ENCODE peak calls at places on chromosomes 6 and 20, in seven cellular contexts. One of them, this sample, is unnamed.

GRCh38 chr6:7568021-7568420 is 22.0 kb upstream of the SNRNP48 start:
- DNase-seq in right lobe of liver: no peak
- DNase-seq in CD4-positive, CD25-positive, alpha-beta regulatory T cell: no peak
- DNase-seq in pancreas: no peak
- DNase-seq in SK-N-SH: no peak
- DNase-seq in dorsolateral prefrontal cortex: no peak
- DNase-seq in IMR-90: peak; percentile 58
- DNase-seq in this sample: no peak

GRCh38 chr6:43171284-43172126 is 436 bp downstream of the SRF start:
- DNase-seq in right lobe of liver: peak; percentile 68
- DNase-seq in CD4-positive, CD25-positive, alpha-beta regulatory T cell: no peak
- DNase-seq in pancreas: peak; percentile 48
- DNase-seq in SK-N-SH: peak; percentile 93
- DNase-seq in dorsolateral prefrontal cortex: no peak
- DNase-seq in IMR-90: no peak
- DNase-seq in this sample: no peak

GRCh38 chr6:157274471-157275226 is 48.7 kb downstream of the TMEM242 start:
- DNase-seq in right lobe of liver: peak; percentile 79
- DNase-seq in CD4-positive, CD25-positive, alpha-beta regulatory T cell: peak; percentile 81
- DNase-seq in pancreas: peak; percentile 77
- DNase-seq in SK-N-SH: peak; percentile 97
- DNase-seq in dorsolateral prefrontal cortex: peak; percentile 44
- DNase-seq in IMR-90: peak; percentile 57
- DNase-seq in this sample: peak; percentile 72

GRCh38 chr6:157860505-157860991 is 37.5 kb downstream of the SNX9 start:
- DNase-seq in right lobe of liver: no peak
- DNase-seq in CD4-positive, CD25-positive, alpha-beta regulatory T cell: peak; percentile 82
- DNase-seq in pancreas: no peak
- DNase-seq in SK-N-SH: no peak
- DNase-seq in dorsolateral prefrontal cortex: no peak
- DNase-seq in IMR-90: peak; percentile 55
- DNase-seq in this sample: no peak

GRCh38 chr20:10216146-10216741 is 2.4 kb upstream of the SNAP25 start:
- DNase-seq in right lobe of liver: no peak
- DNase-seq in CD4-positive, CD25-positive, alpha-beta regulatory T cell: no peak
- DNase-seq in pancreas: no peak
- DNase-seq in SK-N-SH: no peak
- DNase-seq in dorsolateral prefrontal cortex: no peak
- DNase-seq in IMR-90: peak; percentile 70
- DNase-seq in this sample: no peak

GRCh38 chr20:32189691-32190607 is 17.6 kb downstream of the PLAGL2 start:
- DNase-seq in right lobe of liver: peak; percentile 62
- DNase-seq in CD4-positive, CD25-positive, alpha-beta regulatory T cell: peak; percentile 48
- DNase-seq in pancreas: peak; percentile 38
- DNase-seq in SK-N-SH: peak; percentile 92
- DNase-seq in dorsolateral prefrontal cortex: peak; percentile 48
- DNase-seq in IMR-90: peak; percentile 11
- DNase-seq in this sample: peak; percentile 87

GRCh38 chr20:41140226-41141133 is 3.1 kb downstream of the PLCG1 start:
- DNase-seq in right lobe of liver: no peak
- DNase-seq in CD4-positive, CD25-positive, alpha-beta regulatory T cell: no peak
- DNase-seq in pancreas: no peak
- DNase-seq in SK-N-SH: no peak
- DNase-seq in dorsolateral prefrontal cortex: no peak
- DNase-seq in IMR-90: no peak
- DNase-seq in this sample: no peak

GRCh38 chr20:57179265-57179664 is 87.2 kb downstream of the BMP7 start:
- DNase-seq in right lobe of liver: no peak
- DNase-seq in CD4-positive, CD25-positive, alpha-beta regulatory T cell: no peak
- DNase-seq in pancreas: no peak
- DNase-seq in SK-N-SH: no peak
- DNase-seq in dorsolateral prefrontal cortex: no peak
- DNase-seq in IMR-90: no peak
- DNase-seq in this sample: no peak

GRCh38 chr6:135739288-135739687 is 112.2 kb upstream of the PDE7B start:
- DNase-seq in right lobe of liver: no peak
- DNase-seq in CD4-positive, CD25-positive, alpha-beta regulatory T cell: no peak
- DNase-seq in pancreas: no peak
- DNase-seq in SK-N-SH: no peak
- DNase-seq in dorsolateral prefrontal cortex: no peak
- DNase-seq in IMR-90: peak; percentile 95
- DNase-seq in this sample: no peak

GRCh38 chr6:159823953-159824352 is 23.9 kb downstream of the PNLDC1 start:
- DNase-seq in right lobe of liver: no peak
- DNase-seq in CD4-positive, CD25-positive, alpha-beta regulatory T cell: no peak
- DNase-seq in pancreas: no peak
- DNase-seq in SK-N-SH: no peak
- DNase-seq in dorsolateral prefrontal cortex: no peak
- DNase-seq in IMR-90: no peak
- DNase-seq in this sample: no peak

GRCh38 chr6:119445666-119446622 is 96.4 kb upstream of the MAN1A1 start:
- DNase-seq in right lobe of liver: no peak
- DNase-seq in CD4-positive, CD25-positive, alpha-beta regulatory T cell: peak; percentile 51
- DNase-seq in pancreas: no peak
- DNase-seq in SK-N-SH: no peak
- DNase-seq in dorsolateral prefrontal cortex: no peak
- DNase-seq in IMR-90: peak; percentile 68
- DNase-seq in this sample: no peak

GRCh38 chr6:157832250-157832967 is 9.4 kb downstream of the SNX9 start:
- DNase-seq in right lobe of liver: no peak
- DNase-seq in CD4-positive, CD25-positive, alpha-beta regulatory T cell: no peak
- DNase-seq in pancreas: no peak
- DNase-seq in SK-N-SH: no peak
- DNase-seq in dorsolateral prefrontal cortex: no peak
- DNase-seq in IMR-90: peak; percentile 56
- DNase-seq in this sample: no peak

GRCh38 chr20:11170565-11170964 is 496.8 kb upstream of the JAG1 start:
- DNase-seq in right lobe of liver: no peak
- DNase-seq in CD4-positive, CD25-positive, alpha-beta regulatory T cell: no peak
- DNase-seq in pancreas: no peak
- DNase-seq in SK-N-SH: no peak
- DNase-seq in dorsolateral prefrontal cortex: no peak
- DNase-seq in IMR-90: peak; percentile 37
- DNase-seq in this sample: no peak

GRCh38 chr20:35490736-35491181 is 35.4 kb downstream of the CEP250 start:
- DNase-seq in right lobe of liver: no peak
- DNase-seq in CD4-positive, CD25-positive, alpha-beta regulatory T cell: peak; percentile 88
- DNase-seq in pancreas: no peak
- DNase-seq in SK-N-SH: no peak
- DNase-seq in dorsolateral prefrontal cortex: no peak
- DNase-seq in IMR-90: no peak
- DNase-seq in this sample: no peak

GRCh38 chr6:142088858-142089216 is 43.9 kb upstream of the GJE1 start:
- DNase-seq in right lobe of liver: peak; percentile 60
- DNase-seq in CD4-positive, CD25-positive, alpha-beta regulatory T cell: no peak
- DNase-seq in pancreas: no peak
- DNase-seq in SK-N-SH: peak; percentile 2
- DNase-seq in dorsolateral prefrontal cortex: no peak
- DNase-seq in IMR-90: peak; percentile 58
- DNase-seq in this sample: peak; percentile 66

GRCh38 chr6:54060286-54060685 is 51.0 kb upstream of the MLIP start:
- DNase-seq in right lobe of liver: no peak
- DNase-seq in CD4-positive, CD25-positive, alpha-beta regulatory T cell: no peak
- DNase-seq in pancreas: no peak
- DNase-seq in SK-N-SH: no peak
- DNase-seq in dorsolateral prefrontal cortex: no peak
- DNase-seq in IMR-90: peak; percentile 53
- DNase-seq in this sample: no peak

GRCh38 chr6:108653864-108654402 is 93.2 kb downstream of the FOXO3 start:
- DNase-seq in right lobe of liver: peak; percentile 58
- DNase-seq in CD4-positive, CD25-positive, alpha-beta regulatory T cell: no peak
- DNase-seq in pancreas: no peak
- DNase-seq in SK-N-SH: no peak
- DNase-seq in dorsolateral prefrontal cortex: no peak
- DNase-seq in IMR-90: peak; percentile 37
- DNase-seq in this sample: no peak

GRCh38 chr20:20492521-20493334 is 124.8 kb downstream of the INSM1 start:
- DNase-seq in right lobe of liver: no peak
- DNase-seq in CD4-positive, CD25-positive, alpha-beta regulatory T cell: no peak
- DNase-seq in pancreas: peak; percentile 51
- DNase-seq in SK-N-SH: peak; percentile 30
- DNase-seq in dorsolateral prefrontal cortex: peak; percentile 91
- DNase-seq in IMR-90: no peak
- DNase-seq in this sample: no peak

GRCh38 chr6:134162932-134163331 is 110.5 kb upstream of the SLC2A12 start:
- DNase-seq in right lobe of liver: no peak
- DNase-seq in CD4-positive, CD25-positive, alpha-beta regulatory T cell: no peak
- DNase-seq in pancreas: no peak
- DNase-seq in SK-N-SH: no peak
- DNase-seq in dorsolateral prefrontal cortex: no peak
- DNase-seq in IMR-90: no peak
- DNase-seq in this sample: no peak

GRCh38 chr6:89977808-89978748 is 83.8 kb downstream of the GJA10 start:
- DNase-seq in right lobe of liver: no peak
- DNase-seq in CD4-positive, CD25-positive, alpha-beta regulatory T cell: no peak
- DNase-seq in pancreas: no peak
- DNase-seq in SK-N-SH: peak; percentile 54
- DNase-seq in dorsolateral prefrontal cortex: no peak
- DNase-seq in IMR-90: peak; percentile 93
- DNase-seq in this sample: no peak

GRCh38 chr6:90214966-90215365 is 81.7 kb downstream of the BACH2 start:
- DNase-seq in right lobe of liver: no peak
- DNase-seq in CD4-positive, CD25-positive, alpha-beta regulatory T cell: no peak
- DNase-seq in pancreas: no peak
- DNase-seq in SK-N-SH: no peak
- DNase-seq in dorsolateral prefrontal cortex: no peak
- DNase-seq in IMR-90: no peak
- DNase-seq in this sample: no peak

GRCh38 chr6:150686566-150686965 is 86.9 kb downstream of the PLEKHG1 start:
- DNase-seq in right lobe of liver: no peak
- DNase-seq in CD4-positive, CD25-positive, alpha-beta regulatory T cell: no peak
- DNase-seq in pancreas: no peak
- DNase-seq in SK-N-SH: no peak
- DNase-seq in dorsolateral prefrontal cortex: no peak
- DNase-seq in IMR-90: no peak
- DNase-seq in this sample: peak; percentile 61

GRCh38 chr6:46771556-46771955 is 21.6 kb upstream of the MEP1A start:
- DNase-seq in right lobe of liver: no peak
- DNase-seq in CD4-positive, CD25-positive, alpha-beta regulatory T cell: no peak
- DNase-seq in pancreas: no peak
- DNase-seq in SK-N-SH: no peak
- DNase-seq in dorsolateral prefrontal cortex: no peak
- DNase-seq in IMR-90: no peak
- DNase-seq in this sample: no peak
- H3K4me3 ChIP-seq in right lobe of liver: no peak overlapping the region
- H3K4me3 ChIP-seq in CD4-positive, CD25-positive, alpha-beta regulatory T cell: no peak overlapping the region
- H3K4me3 ChIP-seq in pancreas: no peak overlapping the region
- H3K4me3 ChIP-seq in SK-N-SH: no peak overlapping the region
- H3K4me3 ChIP-seq in dorsolateral prefrontal cortex: no peak overlapping the region
- H3K4me3 ChIP-seq in IMR-90: no peak overlapping the region
- H3K4me3 ChIP-seq in this sample: no peak overlapping the region

DNA sequence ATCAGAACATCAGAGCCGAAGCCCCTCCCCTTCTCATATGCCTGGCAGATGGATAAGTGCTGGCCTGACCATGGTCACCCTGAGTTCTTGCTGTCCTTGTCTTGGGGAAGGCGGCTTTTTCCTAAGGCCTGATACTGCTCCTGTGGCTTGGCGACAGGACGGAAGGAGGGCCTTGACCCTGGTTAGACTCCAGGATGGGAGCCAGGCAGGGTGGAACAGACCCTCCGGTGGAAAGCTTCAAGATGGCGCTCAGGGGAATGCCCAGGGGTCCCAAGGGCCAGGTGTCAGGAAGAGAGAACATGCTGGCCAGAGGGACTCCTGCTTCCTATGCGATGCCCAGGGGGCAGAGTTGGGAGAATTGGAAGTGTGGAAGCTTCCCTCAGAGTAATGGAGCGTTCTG is 29.6 kb downstream of the ADA start:
- DNase-seq in right lobe of liver: no peak
- DNase-seq in CD4-positive, CD25-positive, alpha-beta regulatory T cell: no peak
- DNase-seq in pancreas: no peak
- DNase-seq in SK-N-SH: no peak
- DNase-seq in dorsolateral prefrontal cortex: no peak
- DNase-seq in IMR-90: no peak
- DNase-seq in this sample: no peak
- H3K27ac ChIP-seq in right lobe of liver: no peak overlapping the region
- H3K27ac ChIP-seq in CD4-positive, CD25-positive, alpha-beta regulatory T cell: no peak overlapping the region
- H3K27ac ChIP-seq in pancreas: no peak overlapping the region
- H3K27ac ChIP-seq in SK-N-SH: no peak overlapping the region
- H3K27ac ChIP-seq in dorsolateral prefrontal cortex: no peak overlapping the region
- H3K27ac ChIP-seq in IMR-90: no peak overlapping the region
- H3K27ac ChIP-seq in this sample: no peak overlapping the region

GRCh38 chr6:73515204-73516101 is 5.4 kb downstream of the EEF1A1 start:
- DNase-seq in right lobe of liver: no peak
- DNase-seq in CD4-positive, CD25-positive, alpha-beta regulatory T cell: peak; percentile 87
- DNase-seq in pancreas: peak; percentile 46
- DNase-seq in SK-N-SH: peak; percentile 39
- DNase-seq in dorsolateral prefrontal cortex: peak; percentile 67
- DNase-seq in IMR-90: peak; percentile 88
- DNase-seq in this sample: no peak
- H3K4me3 ChIP-seq in right lobe of liver: no peak overlapping the region
- H3K4me3 ChIP-seq in CD4-positive, CD25-positive, alpha-beta regulatory T cell: peak overlapping the region; percentile 40
- H3K4me3 ChIP-seq in pancreas: peak overlapping the region; percentile 2
- H3K4me3 ChIP-seq in SK-N-SH: no peak overlapping the region
- H3K4me3 ChIP-seq in dorsolateral prefrontal cortex: peak overlapping the region; percentile 0
- H3K4me3 ChIP-seq in IMR-90: no peak overlapping the region
- H3K4me3 ChIP-seq in this sample: no peak overlapping the region

DNA sequence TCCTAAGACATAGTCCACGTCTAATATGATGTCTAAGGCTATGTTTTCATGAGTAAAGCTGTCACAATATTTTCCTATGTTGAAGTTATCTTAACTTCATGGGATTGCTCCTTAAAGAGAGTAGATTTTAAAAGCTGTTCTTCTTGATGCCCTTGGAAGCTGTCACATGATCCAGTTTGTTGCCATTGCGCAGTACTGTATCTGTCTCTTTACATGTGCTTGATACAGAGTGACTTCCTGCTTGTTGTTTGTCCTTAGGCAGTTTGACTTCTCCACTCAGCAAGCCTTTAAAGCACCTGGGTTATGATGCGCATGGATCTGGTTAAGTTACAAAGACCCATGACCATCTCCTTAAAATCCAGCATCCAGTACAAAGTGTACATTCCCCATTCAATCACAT is 85.4 kb downstream of the CDYL start:
- DNase-seq in right lobe of liver: no peak
- DNase-seq in CD4-positive, CD25-positive, alpha-beta regulatory T cell: no peak
- DNase-seq in pancreas: no peak
- DNase-seq in SK-N-SH: no peak
- DNase-seq in dorsolateral prefrontal cortex: no peak
- DNase-seq in IMR-90: no peak
- DNase-seq in this sample: no peak
- H3K27ac ChIP-seq in right lobe of liver: no peak overlapping the region
- H3K27ac ChIP-seq in CD4-positive, CD25-positive, alpha-beta regulatory T cell: no peak overlapping the region
- H3K27ac ChIP-seq in pancreas: no peak overlapping the region
- H3K27ac ChIP-seq in SK-N-SH: no peak overlapping the region
- H3K27ac ChIP-seq in dorsolateral prefrontal cortex: no peak overlapping the region
- H3K27ac ChIP-seq in IMR-90: no peak overlapping the region
- H3K27ac ChIP-seq in this sample: no peak overlapping the region

DNA sequence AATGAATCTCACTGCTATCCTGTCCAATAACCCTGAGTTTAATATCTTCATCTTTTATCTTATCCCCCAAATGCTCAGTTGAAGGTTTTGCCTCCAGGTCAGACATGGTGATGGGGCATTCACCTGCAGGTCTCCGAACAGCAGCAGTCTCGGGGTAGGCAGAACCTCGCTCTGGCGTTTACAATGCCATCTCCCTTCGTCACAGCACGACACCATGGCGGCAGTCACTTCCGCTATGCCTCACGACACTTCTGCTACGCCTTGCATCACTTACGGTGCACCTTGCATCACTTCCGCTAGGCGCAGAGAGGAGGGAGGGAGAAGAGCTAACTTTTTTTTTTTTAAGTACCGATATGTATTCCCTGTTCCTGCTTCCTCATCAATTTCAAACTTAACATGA is 194.9 kb downstream of the BCAS1 start:
- DNase-seq in right lobe of liver: peak; percentile 70
- DNase-seq in CD4-positive, CD25-positive, alpha-beta regulatory T cell: no peak
- DNase-seq in pancreas: no peak
- DNase-seq in SK-N-SH: no peak
- DNase-seq in dorsolateral prefrontal cortex: no peak
- DNase-seq in IMR-90: no peak
- DNase-seq in this sample: peak; percentile 89
- H3K4me3 ChIP-seq in right lobe of liver: no peak overlapping the region
- H3K4me3 ChIP-seq in CD4-positive, CD25-positive, alpha-beta regulatory T cell: no peak overlapping the region
- H3K4me3 ChIP-seq in pancreas: no peak overlapping the region
- H3K4me3 ChIP-seq in SK-N-SH: no peak overlapping the region
- H3K4me3 ChIP-seq in dorsolateral prefrontal cortex: no peak overlapping the region
- H3K4me3 ChIP-seq in IMR-90: no peak overlapping the region
- H3K4me3 ChIP-seq in this sample: no peak overlapping the region

This sample was measured in left lung.